ENCODE peak calls at places on chromosomes 6 and 20, in five cellular contexts. R is neuronal stem cell, N is IMR-90, F is H1, H is mesendoderm. C is an unnamed sample.
A peak's percentile ranks its signal among the peaks of the same experiment; 100 is the strongest.

GRCh38 chr6:99353126-99353525 is 3.7 kb upstream of the FAXC start:
- DNase-seq in N (peak; percentile 7), F (no peak), H (peak; percentile 49), R (no peak), C (no peak)

GRCh38 chr6:40997256-40997957 is 41.6 kb downstream of the UNC5CL start:
- DNase-seq in N (peak; percentile 78), F (peak; percentile 89), R (peak; percentile 82), H (peak; percentile 99), C (peak; percentile 9)

GRCh38 chr6:109473120-109473519 is 9.9 kb downstream of the ZBTB24 start:
- DNase-seq in F (no peak), N (no peak), H (no peak), R (no peak), C (no peak)

GRCh38 chr20:6051505-6051904 is 2.4 kb downstream of the LRRN4 start:
- DNase-seq in H (peak; percentile 77), F (no peak), N (peak; percentile 73), R (no peak), C (peak; percentile 10)

GRCh38 chr6:5906842-5907241 is 99.9 kb downstream of the NRN1 start:
- DNase-seq in R (no peak), H (no peak), F (no peak), N (no peak), C (no peak)

GRCh38 chr20:373171-373890 is 7.2 kb upstream of the TRIB3 start:
- DNase-seq in R (no peak), F (no peak), H (peak; percentile 94), N (peak; percentile 92), C (peak; percentile 57)

GRCh38 chr20:3314391-3314790 is 75.4 kb upstream of the SLC4A11 start:
- DNase-seq in R (no peak), N (no peak), H (peak; percentile 17), F (no peak), C (no peak)

GRCh38 chr6:44306710-44307109 is 6.4 kb downstream of the AARS2 start:
- DNase-seq in H (no peak), N (no peak), R (no peak), F (no peak), C (no peak)

GRCh38 chr6:79671605-79672266 is 40.6 kb downstream of the SH3BGRL2 start:
- DNase-seq in N (peak; percentile 40), R (no peak), H (peak; percentile 34), F (no peak), C (peak; percentile 30)

GRCh38 chr6:167669870-167670802 is 156.6 kb upstream of the AFDN start:
- DNase-seq in R (no peak), H (peak; percentile 83), N (no peak), F (no peak), C (no peak)

GRCh38 chr6:21648475-21649050 is 55.0 kb downstream of the SOX4 start:
- DNase-seq in N (no peak), H (peak; percentile 26), R (no peak), F (no peak), C (no peak)

GRCh38 chr20:51667491-51667890 is 100.7 kb downstream of the ATP9A start:
- DNase-seq in R (no peak), N (no peak), H (no peak), F (no peak), C (no peak)

GRCh38 chr20:51667002-51667408 is 101.2 kb downstream of the ATP9A start:
- DNase-seq in R (no peak), H (no peak), F (no peak), N (no peak), C (no peak)

GRCh38 chr20:51668515-51668914 is 99.7 kb downstream of the ATP9A start:
- DNase-seq in F (no peak), H (no peak), N (no peak), R (no peak), C (no peak)

GRCh38 chr20:51666126-51666525 is 102.1 kb downstream of the ATP9A start:
- DNase-seq in H (no peak), F (no peak), N (no peak), R (no peak), C (no peak)

GRCh38 chr20:51668932-51669331 is 99.3 kb downstream of the ATP9A start:
- DNase-seq in F (no peak), R (no peak), N (no peak), H (no peak), C (no peak)
- H3K36me3 ChIP-seq in F (no peaks in the 10 kb centered on the region), R (peaks cover 72% of the 10 kb centered on the region), N (peaks cover 35% of the 10 kb centered on the region), H (no peaks in the 10 kb centered on the region), C (peaks cover 2% of the 10 kb centered on the region)

DNA sequence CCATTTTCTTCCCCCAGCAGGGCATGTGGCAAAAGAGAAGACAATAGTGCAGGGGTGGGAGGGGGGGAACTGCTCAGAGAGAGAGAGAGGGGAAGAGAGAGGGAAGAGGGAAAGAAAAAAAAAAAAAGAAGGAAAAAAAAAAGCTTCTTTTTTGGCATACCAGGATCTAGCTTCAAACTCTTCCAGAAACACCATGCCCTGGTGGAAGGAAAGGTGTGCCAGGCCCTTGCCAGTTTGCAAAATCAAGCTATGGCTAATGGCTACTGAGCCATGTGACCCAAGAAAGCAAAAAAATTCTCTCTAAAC is 326 bp downstream of the ZMYND8 start:
- DNase-seq in R (no peak), N (no peak), F (no peak), H (no peak), C (no peak)
- H3K4ac ChIP-seq in R (no peak overlapping the region), N (peak overlapping the region; percentile 100), F (peak overlapping the region; percentile 81), H (peak overlapping the region; percentile 99), C (peak overlapping the region; percentile 94)

GRCh38 chr20:47284373-47284772 is 72.1 kb downstream of the ZMYND8 start:
- DNase-seq in F (no peak), R (no peak), N (no peak), H (no peak), C (no peak)
- H3K36me3 ChIP-seq in F (peaks cover 87% of the 10 kb centered on the region), R (peaks cover 100% of the 10 kb centered on the region), N (peaks cover 38% of the 10 kb centered on the region), H (peaks cover 5% of the 10 kb centered on the region), C (peaks cover 32% of the 10 kb centered on the region)

DNA sequence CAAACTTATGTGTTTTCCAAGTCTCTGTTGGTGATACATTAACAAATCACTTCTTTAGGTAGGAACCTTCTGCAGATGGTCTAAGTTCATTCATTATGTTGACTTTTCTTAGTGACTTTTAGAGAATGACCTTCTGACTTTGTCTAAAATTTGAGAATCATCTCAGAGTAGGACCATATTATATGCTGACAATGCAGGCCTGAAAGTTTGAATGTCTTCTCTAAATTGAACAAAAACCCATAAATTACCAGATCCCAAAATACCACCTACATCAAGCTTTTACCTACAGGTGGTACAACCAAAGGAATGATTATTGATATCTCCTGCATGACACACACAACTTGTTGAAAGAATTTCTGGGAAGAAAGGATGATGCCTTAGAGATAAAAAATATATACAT is 191.5 kb downstream of the SOD2 start:
- DNase-seq in F (no peak), H (no peak), N (no peak), R (no peak), C (no peak)
- H3K4ac ChIP-seq in F (no peak overlapping the region), H (no peak overlapping the region), N (no peak overlapping the region), R (no peak overlapping the region), C (no peak overlapping the region)

GRCh38 chr6:15560713-15561112 is 102.1 kb downstream of the DTNBP1 start:
- DNase-seq in R (no peak), N (no peak), F (no peak), H (no peak), C (no peak)
- H3K36me3 ChIP-seq in R (no peaks in the 10 kb centered on the region), N (no peaks in the 10 kb centered on the region), F (no peaks in the 10 kb centered on the region), H (no peaks in the 10 kb centered on the region), C (peaks cover 1% of the 10 kb centered on the region)

DNA sequence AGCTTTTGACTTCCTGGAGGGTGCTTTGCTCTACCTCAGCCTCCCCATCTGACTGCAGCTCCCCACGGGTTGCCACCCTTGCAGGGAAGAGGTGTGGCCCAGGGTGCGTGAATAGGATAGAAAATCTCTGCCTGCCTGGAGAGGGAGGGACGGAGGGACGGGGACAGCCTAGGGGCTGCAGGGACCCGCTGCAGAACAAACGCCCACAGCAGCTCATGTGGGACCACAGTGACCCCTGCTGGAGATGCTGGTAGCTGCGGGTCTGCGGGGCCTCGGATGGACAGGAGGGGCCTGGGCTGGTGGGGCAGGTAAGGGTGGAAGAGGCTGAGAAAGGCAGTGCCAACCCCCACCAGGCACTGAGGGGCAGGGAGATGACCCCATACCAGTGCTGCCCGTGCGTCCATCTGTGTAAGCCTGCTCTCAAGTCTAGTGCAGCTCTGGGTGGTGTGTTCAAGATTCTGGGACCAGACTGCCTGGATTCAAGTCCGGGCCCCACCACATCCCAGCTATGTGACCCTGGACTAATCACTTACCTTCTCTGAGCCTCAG is 39.4 kb downstream of the KIAA1755 start:
- DNase-seq in N (peak; percentile 52), H (peak; percentile 86), F (peak; percentile 41), R (peak; percentile 80), C (peak; percentile 87)
- H3K4ac ChIP-seq in N (peak overlapping the region; percentile 89), H (no peak overlapping the region), F (no peak overlapping the region), R (no peak overlapping the region), C (no peak overlapping the region)

GRCh38 chr6:17790486-17790885 is 83.8 kb upstream of the NUP153 start:
- DNase-seq in N (no peak), R (no peak), H (no peak), F (no peak), C (peak; percentile 28)
- H3K36me3 ChIP-seq in N (peaks cover 35% of the 10 kb centered on the region), R (peaks cover 83% of the 10 kb centered on the region), H (no peaks in the 10 kb centered on the region), F (peaks cover 28% of the 10 kb centered on the region), C (peaks cover 22% of the 10 kb centered on the region)

GRCh38 chr20:53845980-53846379 is 224.4 kb downstream of the BCAS1 start:
- DNase-seq in R (no peak), H (no peak), N (no peak), F (no peak), C (no peak)
- H3K4ac ChIP-seq in R (no peak overlapping the region), H (no peak overlapping the region), N (no peak overlapping the region), F (no peak overlapping the region), C (no peak overlapping the region)

DNA sequence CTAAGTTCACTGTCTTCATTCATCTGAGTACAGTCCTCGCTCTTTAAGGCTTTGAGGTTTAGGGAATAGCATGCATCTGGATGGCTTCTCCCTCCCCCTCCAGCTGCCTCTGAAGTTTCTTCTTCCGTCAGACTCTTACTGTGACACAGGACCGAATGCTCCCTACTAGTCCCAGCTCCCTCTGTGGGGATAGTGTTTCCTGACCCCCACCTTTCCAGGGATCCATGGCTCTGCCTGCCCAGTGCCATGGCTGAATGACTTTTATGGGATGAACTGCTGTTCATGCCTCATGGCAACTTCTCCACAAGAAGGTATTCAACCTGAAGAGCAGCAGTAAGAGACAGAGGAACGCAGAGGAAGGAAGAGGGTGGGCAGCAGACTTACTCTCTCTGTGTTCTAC is 79.9 kb upstream of the EMILIN3 start:
- DNase-seq in N (no peak), F (no peak), R (no peak), H (no peak), C (no peak)
- H3K36me3 ChIP-seq in N (peaks cover 50% of the 10 kb centered on the region), F (peaks cover 76% of the 10 kb centered on the region), R (peaks cover 96% of the 10 kb centered on the region), H (peaks cover 11% of the 10 kb centered on the region), C (peaks cover 46% of the 10 kb centered on the region)

GRCh38 chr20:9608639-9609440 is 94.5 kb downstream of the LAMP5 start:
- DNase-seq in N (no peak), F (no peak), R (no peak), H (no peak), C (no peak)
- H3K4ac ChIP-seq in N (no peak overlapping the region), F (no peak overlapping the region), R (no peak overlapping the region), H (no peak overlapping the region), C (no peak overlapping the region)

C was measured in trophoblast cell.